ENCODE peak calls at places on chromosomes 4 and X, in nine cellular contexts. W is K562, R is A549, B is SK-N-SH, Z is WTC11, V is HepG2, S is HCT116, O is endothelial cell of umbilical vein, F is H1. H is an unnamed sample.

GRCh38 chr4:167218022-167218608 is 16.2 kb downstream of the SPOCK3 start:
- DNase-seq in W (no peak), R (peak), B (no peak), Z (no peak), V (no peak), S (no peak), O (no peak), F (no peak), H (no peak)

GRCh38 chr4:74038161-74039064 is at the start of gene CXCL3:
- DNase-seq in W (peak), R (peak), B (peak), Z (peak), V (no peak), S (no peak), O (peak), F (peak), H (peak)

GRCh38 chr4:123304151-123305021 is 92.2 kb upstream of the SPRY1 start:
- DNase-seq in W (no peak), R (no peak), B (no peak), Z (peak), V (no peak), S (no peak), O (no peak), F (peak), H (no peak)

GRCh38 chr4:109611045-109611616 is 51.1 kb downstream of the MCUB start:
- DNase-seq in W (no peak), R (no peak), B (no peak), Z (no peak), V (peak), S (no peak), O (peak), F (no peak), H (no peak)

GRCh38 chr4:128355301-128355700 is 67.7 kb upstream of the PGRMC2 start:
- DNase-seq in W (peak), R (peak), B (peak), Z (no peak), V (no peak), S (no peak), O (peak), F (no peak), H (peak)

GRCh38 chr4:109912706-109913621 is at the start of gene EGF:
- DNase-seq in W (peak), R (peak), B (no peak), Z (no peak), V (no peak), S (no peak), O (no peak), F (no peak), H (no peak)

GRCh38 chr4:75723117-75723801 is 1.1 kb upstream of the USO1 start:
- DNase-seq in W (no peak), R (no peak), B (peak), Z (no peak), V (peak), S (no peak), O (peak), F (peak), H (peak)

GRCh38 chr4:151199496-151200190 is 77.3 kb upstream of the PRSS48 start:
- DNase-seq in W (no peak), R (no peak), B (no peak), Z (no peak), V (peak), S (no peak), O (no peak), F (no peak), H (no peak)

GRCh38 chr4:68927165-68927564 is 24.4 kb downstream of the UGT2A3 start:
- DNase-seq in W (no peak), R (no peak), B (no peak), Z (no peak), V (no peak), S (no peak), O (no peak), F (no peak), H (no peak)

GRCh38 chr4:84529169-84529751 is 30.2 kb upstream of the NKX6-1 start:
- DNase-seq in W (peak), R (peak), B (peak), Z (no peak), V (peak), S (peak), O (peak), F (no peak), H (peak)

GRCh38 chr4:15495621-15496020 is 25.9 kb downstream of the CC2D2A start:
- DNase-seq in W (no peak), R (no peak), B (no peak), Z (no peak), V (no peak), S (no peak), O (no peak), F (no peak), H (no peak)

GRCh38 chr4:47383829-47384427 is 79.6 kb downstream of the COMMD8 start:
- DNase-seq in W (peak), R (peak), B (peak), Z (no peak), V (peak), S (peak), O (peak), F (no peak), H (peak)

GRCh38 chr4:163404570-163404969 is 60.9 kb downstream of the NPY5R start:
- DNase-seq in W (no peak), R (no peak), B (no peak), Z (no peak), V (peak), S (no peak), O (peak), F (no peak), H (no peak)

GRCh38 chr4:118047043-118047442 is 12.8 kb downstream of the NDST3 start:
- DNase-seq in W (no peak), R (no peak), B (no peak), Z (no peak), V (no peak), S (no peak), O (no peak), F (no peak), H (no peak)

GRCh38 chr4:107482546-107482945 is 237.5 kb downstream of the PAPSS1 start:
- DNase-seq in W (no peak), R (no peak), B (no peak), Z (no peak), V (no peak), S (no peak), O (no peak), F (no peak), H (no peak)

GRCh38 chrX:71533850-71534515 is 1.1 kb downstream of the OGT start:
- DNase-seq in W (peak), R (peak), B (peak), Z (peak), V (peak), S (no peak), O (peak), F (peak), H (peak)

GRCh38 chr4:174340714-174341113 is 57.0 kb downstream of the CEP44 start:
- DNase-seq in W (no peak), R (peak), B (no peak), Z (no peak), V (no peak), S (no peak), O (no peak), F (no peak), H (no peak)

GRCh38 chr4:6938237-6938636 is 28.6 kb downstream of the TBC1D14 start:
- DNase-seq in W (no peak), R (no peak), B (no peak), Z (no peak), V (no peak), S (no peak), O (peak), F (no peak), H (peak)

GRCh38 chr4:148067307-148067916 is 335.5 kb downstream of the ARHGAP10 start:
- DNase-seq in W (no peak), R (no peak), B (no peak), Z (no peak), V (no peak), S (no peak), O (peak), F (peak), H (no peak)

GRCh38 chrX:118325453-118325852 is 20.5 kb upstream of the WDR44 start:
- DNase-seq in W (peak), R (peak), B (no peak), Z (no peak), V (no peak), S (no peak), O (peak), F (no peak), H (peak)

GRCh38 chr4:166737430-166737829 is 496.9 kb downstream of the SPOCK3 start:
- DNase-seq in W (no peak), R (no peak), B (no peak), Z (no peak), V (no peak), S (no peak), O (no peak), F (no peak), H (no peak)

GRCh38 chrX:120308959-120309872 is 2.0 kb downstream of the TMEM255A start:
- DNase-seq in W (no peak), R (peak), B (peak), Z (peak), V (peak), S (peak), O (peak), F (peak), H (peak)

GRCh38 chr4:62571494-62571893 is 1371.4 kb downstream of the ADGRL3 start:
- DNase-seq in W (no peak), R (no peak), B (no peak), Z (no peak), V (peak), S (no peak), O (no peak), F (no peak), H (no peak)

GRCh38 chr4:48796191-48796926 is 16.3 kb upstream of the FRYL start:
- DNase-seq in W (no peak), R (no peak), B (no peak), Z (no peak), V (no peak), S (no peak), O (no peak), F (no peak), H (no peak)

GRCh38 chr4:104749062-104749461 is 254.4 kb upstream of the CXXC4 start:
- DNase-seq in W (no peak), R (peak), B (no peak), Z (no peak), V (no peak), S (no peak), O (no peak), F (no peak), H (peak)

GRCh38 chr4:90799895-90800294 is 672.7 kb downstream of the CCSER1 start:
- DNase-seq in W (no peak), R (no peak), B (no peak), Z (no peak), V (no peak), S (no peak), O (peak), F (no peak), H (no peak)

GRCh38 chr4:25939330-25939729 is 25.3 kb downstream of the SMIM20 start:
- DNase-seq in W (no peak), R (no peak), B (no peak), Z (no peak), V (no peak), S (no peak), O (no peak), F (no peak), H (peak)

GRCh38 chr4:3467601-3468031 is 4.5 kb downstream of the DOK7 start:
- DNase-seq in W (no peak), R (no peak), B (no peak), Z (no peak), V (no peak), S (no peak), O (no peak), F (no peak), H (no peak)

GRCh38 chr4:68466751-68467150 is 19.5 kb downstream of the TMPRSS11E start:
- DNase-seq in W (no peak), R (no peak), B (no peak), Z (no peak), V (no peak), S (no peak), O (no peak), F (no peak), H (no peak)

GRCh38 chrX:101164766-101165590 is 54.6 kb upstream of the DRP2 start:
- DNase-seq in W (no peak), R (no peak), B (no peak), Z (no peak), V (no peak), S (no peak), O (no peak), F (no peak), H (no peak)

GRCh38 chrX:11059923-11060322 is 51.2 kb upstream of the HCCS start:
- DNase-seq in W (no peak), R (no peak), B (no peak), Z (no peak), V (no peak), S (no peak), O (no peak), F (no peak), H (no peak)

GRCh38 chrX:40172169-40172979 is 74.6 kb upstream of the BCOR start:
- DNase-seq in W (peak), R (no peak), B (no peak), Z (peak), V (no peak), S (no peak), O (peak), F (peak), H (peak)

DNA sequence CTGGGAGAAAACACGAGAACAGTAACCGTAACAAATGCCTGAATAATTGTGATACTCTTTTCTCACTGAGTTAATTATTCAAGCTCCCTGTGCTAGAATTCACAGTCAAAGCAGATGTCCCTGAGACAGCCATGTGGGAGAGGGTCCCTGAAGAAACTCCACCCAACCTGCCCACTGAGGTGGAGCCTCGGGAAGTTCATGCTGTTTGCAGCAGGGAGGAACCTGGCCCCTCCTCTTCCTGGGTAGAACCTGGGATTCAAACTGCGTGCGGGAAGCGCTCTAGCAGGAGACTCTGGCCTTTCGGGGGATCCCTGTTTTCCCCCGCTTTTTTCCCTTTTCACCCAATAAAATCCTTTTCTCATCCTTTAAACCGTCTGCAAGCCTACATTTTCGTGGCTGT is 20.2 kb upstream of the RHOH start:
- DNase-seq in W (no peak), R (no peak), B (no peak), Z (peak), V (no peak), S (no peak), O (no peak), F (peak), H (no peak)
- TF ChIP-seq MAX in W (peak), R (no peak), B (no peak), Z (peak), V (no peak), S (no peak), O (no peak), F (peak), H (no peak)

DNA sequence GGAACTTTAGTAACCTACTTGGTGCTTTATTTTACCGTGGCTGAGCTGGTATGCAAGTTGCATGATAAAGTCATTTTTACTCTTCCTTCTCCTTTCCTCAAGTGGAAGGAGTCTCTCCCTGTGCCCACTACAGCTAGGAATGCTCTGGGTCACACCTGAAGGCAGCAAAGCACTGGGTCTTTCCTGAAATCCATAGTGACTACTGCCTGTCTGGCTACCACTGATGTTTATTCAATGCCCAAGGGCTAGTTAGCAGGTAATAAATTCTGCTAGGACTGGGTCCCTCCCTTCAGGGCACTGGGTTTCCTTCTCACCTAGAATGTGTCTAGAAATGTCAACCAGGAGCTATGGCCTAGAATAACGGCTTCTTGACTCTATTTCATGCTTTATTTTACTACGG is 1081.4 kb downstream of the FAT4 start:
- DNase-seq in W (no peak), R (no peak), B (no peak), Z (no peak), V (no peak), S (no peak), O (no peak), F (no peak), H (no peak)
- TF ChIP-seq MAX in W (no peak), R (no peak), B (no peak), Z (no peak), V (no peak), S (no peak), O (no peak), F (no peak), H (no peak)

DNA sequence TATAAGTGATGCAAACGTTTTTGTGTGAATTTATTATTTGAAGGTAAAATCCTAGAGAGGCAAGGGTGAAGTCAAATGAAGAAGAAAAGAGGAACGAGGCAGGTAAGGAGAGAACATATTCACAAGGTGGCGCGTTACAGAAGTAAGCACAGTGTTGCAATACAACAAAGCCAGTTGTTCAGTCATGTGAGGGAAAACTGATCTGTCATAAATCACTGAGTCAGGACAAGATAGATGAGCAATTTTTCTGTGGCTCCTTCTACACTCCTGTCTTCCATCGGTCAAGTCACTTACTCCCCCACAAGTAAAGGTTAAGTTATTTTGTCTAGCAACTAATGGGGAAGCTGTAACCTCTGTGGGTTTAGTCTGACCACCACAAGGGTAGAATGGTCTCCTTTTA is 203.0 kb upstream of the GK2 start:
- DNase-seq in W (no peak), R (no peak), B (no peak), Z (no peak), V (no peak), S (no peak), O (no peak), F (no peak), H (no peak)
- TF ChIP-seq MAX in W (no peak), R (no peak), B (no peak), Z (no peak), V (no peak), S (no peak), O (no peak), F (no peak), H (no peak)

GRCh38 chr4:155339999-155340398 is 36.8 kb downstream of the MAP9 start:
- DNase-seq in W (no peak), R (peak), B (no peak), Z (no peak), V (no peak), S (no peak), O (no peak), F (no peak), H (no peak)

GRCh38 chr4:155339588-155339987 is 37.2 kb downstream of the MAP9 start:
- DNase-seq in W (no peak), R (peak), B (no peak), Z (no peak), V (peak), S (no peak), O (no peak), F (no peak), H (no peak)

GRCh38 chr4:155336242-155336641 is 40.5 kb downstream of the MAP9 start:
- DNase-seq in W (no peak), R (no peak), B (no peak), Z (no peak), V (no peak), S (no peak), O (no peak), F (no peak), H (no peak)

GRCh38 chr4:155338196-155338595 is 38.6 kb downstream of the MAP9 start:
- DNase-seq in W (no peak), R (no peak), B (no peak), Z (no peak), V (no peak), S (no peak), O (no peak), F (no peak), H (no peak)

DNA sequence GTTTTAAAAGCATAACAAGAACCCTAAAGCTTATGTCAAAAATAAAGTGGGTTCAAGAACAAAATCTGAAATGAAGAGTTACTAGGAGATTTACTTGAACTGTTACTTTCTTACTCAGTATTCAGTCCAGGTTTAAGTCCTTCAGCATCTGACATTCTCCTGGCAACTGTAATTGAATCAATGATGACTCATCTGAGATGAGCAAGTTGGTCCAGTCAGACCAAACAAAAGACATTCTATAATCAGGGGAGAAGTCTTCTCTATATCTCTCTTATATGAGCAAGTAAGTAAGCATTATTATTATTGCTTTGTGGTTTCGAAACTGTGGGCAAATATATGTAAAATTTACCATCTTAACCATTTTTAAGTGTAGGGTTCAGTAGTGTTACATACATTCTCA is 34.6 kb downstream of the MAP9 start:
- DNase-seq in W (no peak), R (peak), B (no peak), Z (no peak), V (no peak), S (no peak), O (no peak), F (no peak), H (no peak)
- TF ChIP-seq MAX in W (no peak), R (no peak), B (no peak), Z (no peak), V (no peak), S (no peak), O (no peak), F (no peak), H (no peak)

DNA sequence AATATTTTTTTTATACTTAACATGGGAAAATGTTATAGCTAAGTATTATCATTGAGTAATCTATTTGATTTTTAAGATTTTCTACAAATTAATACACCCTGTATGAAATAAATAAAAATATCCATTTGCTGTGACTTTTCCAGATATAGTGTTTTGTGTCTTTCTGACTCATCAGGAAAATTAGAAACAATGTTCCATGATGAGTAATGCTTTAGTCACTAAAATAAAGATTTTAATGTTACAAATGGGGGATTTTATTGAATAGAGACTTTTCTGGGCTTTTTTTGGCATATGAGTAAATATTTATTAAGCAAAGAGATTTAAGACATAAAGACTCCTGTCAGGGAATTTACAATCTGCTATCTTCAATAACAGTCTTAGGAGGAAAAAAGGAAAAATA is 279.2 kb upstream of the NOCT start:
- DNase-seq in W (no peak), R (no peak), B (no peak), Z (no peak), V (no peak), S (no peak), O (peak), F (no peak), H (no peak)
- TF ChIP-seq MAX in W (no peak), R (no peak), B (no peak), Z (no peak), V (no peak), S (no peak), O (no peak), F (no peak), H (no peak)